ENCODE peak calls at places on chromosomes 2 and 18, in five cellular contexts. One of them, this sample, is unnamed.

GRCh38 chr2:222641336-222641735 is 14.6 kb downstream of the FARSB start:
- DNase-seq in Peyer's patch: no peak
- DNase-seq in suprapubic skin: no peak
- DNase-seq in A549: no peak
- DNase-seq in SK-N-SH: no peak
- DNase-seq in this sample: no peak

GRCh38 chr2:122132292-122132691 is 376.8 kb downstream of the TSN start:
- DNase-seq in Peyer's patch: no peak
- DNase-seq in suprapubic skin: no peak
- DNase-seq in A549: no peak
- DNase-seq in SK-N-SH: no peak
- DNase-seq in this sample: no peak

GRCh38 chr2:237731663-237732062 is 66.9 kb upstream of the RBM44 start:
- DNase-seq in Peyer's patch: peak; percentile 49
- DNase-seq in suprapubic skin: no peak
- DNase-seq in A549: peak; percentile 74
- DNase-seq in SK-N-SH: peak; percentile 64
- DNase-seq in this sample: no peak

GRCh38 chr2:64610456-64610855 is 43.3 kb downstream of the SERTAD2 start:
- DNase-seq in Peyer's patch: peak; percentile 25
- DNase-seq in suprapubic skin: no peak
- DNase-seq in A549: no peak
- DNase-seq in SK-N-SH: no peak
- DNase-seq in this sample: no peak

GRCh38 chr2:181949047-181949446 is 36.6 kb upstream of the PPP1R1C start:
- DNase-seq in Peyer's patch: no peak
- DNase-seq in suprapubic skin: no peak
- DNase-seq in A549: no peak
- DNase-seq in SK-N-SH: no peak
- DNase-seq in this sample: no peak

GRCh38 chr2:201406077-201406662 is 45.1 kb downstream of the TRAK2 start:
- DNase-seq in Peyer's patch: no peak
- DNase-seq in suprapubic skin: no peak
- DNase-seq in A549: no peak
- DNase-seq in SK-N-SH: no peak
- DNase-seq in this sample: no peak

GRCh38 chr2:180573951-180574350 is 406.5 kb upstream of the UBE2E3 start:
- DNase-seq in Peyer's patch: no peak
- DNase-seq in suprapubic skin: no peak
- DNase-seq in A549: peak; percentile 30
- DNase-seq in SK-N-SH: no peak
- DNase-seq in this sample: no peak

GRCh38 chr2:156800065-156800556 is 363.9 kb downstream of the GPD2 start:
- DNase-seq in Peyer's patch: no peak
- DNase-seq in suprapubic skin: no peak
- DNase-seq in A549: no peak
- DNase-seq in SK-N-SH: no peak
- DNase-seq in this sample: no peak

GRCh38 chr2:143635936-143636335 is 506.7 kb downstream of the ARHGAP15 start:
- DNase-seq in Peyer's patch: no peak
- DNase-seq in suprapubic skin: no peak
- DNase-seq in A549: no peak
- DNase-seq in SK-N-SH: no peak
- DNase-seq in this sample: no peak

GRCh38 chr2:18588802-18589201 is 567 bp downstream of the NT5C1B start:
- DNase-seq in Peyer's patch: no peak
- DNase-seq in suprapubic skin: no peak
- DNase-seq in A549: no peak
- DNase-seq in SK-N-SH: no peak
- DNase-seq in this sample: no peak

GRCh38 chr18:45670281-45670962 is 53.6 kb upstream of the SLC14A1 start:
- DNase-seq in Peyer's patch: peak; percentile 57
- DNase-seq in suprapubic skin: no peak
- DNase-seq in A549: no peak
- DNase-seq in SK-N-SH: no peak
- DNase-seq in this sample: no peak

GRCh38 chr2:112944971-112945370 is 32.8 kb upstream of the IL36G start:
- DNase-seq in Peyer's patch: no peak
- DNase-seq in suprapubic skin: no peak
- DNase-seq in A549: no peak
- DNase-seq in SK-N-SH: no peak
- DNase-seq in this sample: no peak

GRCh38 chr2:112942654-112943002 is 31.7 kb downstream of the IL37 start:
- DNase-seq in Peyer's patch: no peak
- DNase-seq in suprapubic skin: no peak
- DNase-seq in A549: no peak
- DNase-seq in SK-N-SH: no peak
- DNase-seq in this sample: no peak

GRCh38 chr2:112947374-112947773 is 30.4 kb upstream of the IL36G start:
- DNase-seq in Peyer's patch: no peak
- DNase-seq in suprapubic skin: no peak
- DNase-seq in A549: no peak
- DNase-seq in SK-N-SH: no peak
- DNase-seq in this sample: no peak

GRCh38 chr2:112949456-112949855 is 28.4 kb upstream of the IL36G start:
- DNase-seq in Peyer's patch: no peak
- DNase-seq in suprapubic skin: no peak
- DNase-seq in A549: no peak
- DNase-seq in SK-N-SH: no peak
- DNase-seq in this sample: no peak

GRCh38 chr2:112946086-112946485 is 31.7 kb upstream of the IL36G start:
- DNase-seq in Peyer's patch: no peak
- DNase-seq in suprapubic skin: no peak
- DNase-seq in A549: no peak
- DNase-seq in SK-N-SH: no peak
- DNase-seq in this sample: no peak
- TF ChIP-seq CTCF in Peyer's patch: no peak
- TF ChIP-seq CTCF in suprapubic skin: no peak
- TF ChIP-seq CTCF in A549: no peak
- TF ChIP-seq CTCF in SK-N-SH: no peak
- TF ChIP-seq CTCF in this sample: no peak

DNA sequence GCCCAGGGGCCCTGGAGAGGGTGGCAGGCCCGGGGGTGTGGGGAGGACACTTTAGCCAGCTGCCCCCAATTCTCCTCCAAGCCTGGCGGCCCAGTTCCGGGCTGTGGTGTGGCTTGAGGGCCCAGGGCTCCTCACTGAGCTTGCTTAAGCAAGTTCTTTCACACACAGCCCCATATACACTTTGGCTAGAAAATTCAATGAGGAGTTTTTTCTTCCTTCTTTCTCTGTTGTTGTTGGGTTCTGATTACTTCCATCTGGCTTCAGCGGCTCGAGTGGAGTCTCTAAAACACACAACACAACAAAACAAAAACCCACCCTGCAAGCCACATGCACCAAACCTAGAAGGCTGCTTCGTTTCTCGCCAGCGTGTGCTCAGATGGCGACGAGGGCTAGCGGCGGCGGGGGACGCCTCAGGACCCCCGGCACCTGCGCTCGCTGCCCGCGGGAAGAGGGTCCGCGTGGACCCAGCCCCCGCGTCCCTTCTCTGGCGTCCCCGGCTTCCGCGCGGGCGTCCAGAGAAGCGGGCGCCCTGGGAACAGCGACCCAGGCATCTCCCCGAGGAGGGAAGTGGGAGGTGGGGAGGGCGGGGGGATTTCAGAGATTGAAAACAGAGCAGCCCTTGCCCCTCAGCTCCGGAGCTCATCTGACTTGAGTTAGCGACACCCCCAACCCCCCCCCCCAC is 597 bp upstream of the GLI2 start:
- DNase-seq in Peyer's patch: peak; percentile 34
- DNase-seq in suprapubic skin: peak; percentile 80
- DNase-seq in A549: no peak
- DNase-seq in SK-N-SH: peak; percentile 66
- DNase-seq in this sample: no peak
- H3K4me3 ChIP-seq in Peyer's patch: no peak overlapping the region
- H3K4me3 ChIP-seq in suprapubic skin: peak overlapping the region; percentile 64
- H3K4me3 ChIP-seq in A549: peak overlapping the region; percentile 73
- H3K4me3 ChIP-seq in SK-N-SH: peak overlapping the region; percentile 80
- H3K4me3 ChIP-seq in this sample: peak overlapping the region; percentile 35

GRCh38 chr2:46040563-46041155 is 256.5 kb upstream of the EPAS1 start:
- DNase-seq in Peyer's patch: no peak
- DNase-seq in suprapubic skin: no peak
- DNase-seq in A549: no peak
- DNase-seq in SK-N-SH: no peak
- DNase-seq in this sample: no peak

GRCh38 chr2:46039543-46040303 is 257.5 kb upstream of the EPAS1 start:
- DNase-seq in Peyer's patch: no peak
- DNase-seq in suprapubic skin: no peak
- DNase-seq in A549: no peak
- DNase-seq in SK-N-SH: no peak
- DNase-seq in this sample: no peak

GRCh38 chr2:46041434-46041833 is 255.8 kb upstream of the EPAS1 start:
- DNase-seq in Peyer's patch: no peak
- DNase-seq in suprapubic skin: no peak
- DNase-seq in A549: peak; percentile 28
- DNase-seq in SK-N-SH: no peak
- DNase-seq in this sample: no peak

GRCh38 chr2:46042711-46043110 is 254.5 kb upstream of the EPAS1 start:
- DNase-seq in Peyer's patch: no peak
- DNase-seq in suprapubic skin: no peak
- DNase-seq in A549: no peak
- DNase-seq in SK-N-SH: no peak
- DNase-seq in this sample: no peak

GRCh38 chr2:46042207-46042637 is 255.0 kb upstream of the EPAS1 start:
- DNase-seq in Peyer's patch: no peak
- DNase-seq in suprapubic skin: no peak
- DNase-seq in A549: peak; percentile 43
- DNase-seq in SK-N-SH: no peak
- DNase-seq in this sample: no peak
- H3K27ac ChIP-seq in Peyer's patch: no peak overlapping the region
- H3K27ac ChIP-seq in suprapubic skin: no peak overlapping the region
- H3K27ac ChIP-seq in A549: no peak overlapping the region
- H3K27ac ChIP-seq in SK-N-SH: no peak overlapping the region
- H3K27ac ChIP-seq in this sample: no peak overlapping the region

DNA sequence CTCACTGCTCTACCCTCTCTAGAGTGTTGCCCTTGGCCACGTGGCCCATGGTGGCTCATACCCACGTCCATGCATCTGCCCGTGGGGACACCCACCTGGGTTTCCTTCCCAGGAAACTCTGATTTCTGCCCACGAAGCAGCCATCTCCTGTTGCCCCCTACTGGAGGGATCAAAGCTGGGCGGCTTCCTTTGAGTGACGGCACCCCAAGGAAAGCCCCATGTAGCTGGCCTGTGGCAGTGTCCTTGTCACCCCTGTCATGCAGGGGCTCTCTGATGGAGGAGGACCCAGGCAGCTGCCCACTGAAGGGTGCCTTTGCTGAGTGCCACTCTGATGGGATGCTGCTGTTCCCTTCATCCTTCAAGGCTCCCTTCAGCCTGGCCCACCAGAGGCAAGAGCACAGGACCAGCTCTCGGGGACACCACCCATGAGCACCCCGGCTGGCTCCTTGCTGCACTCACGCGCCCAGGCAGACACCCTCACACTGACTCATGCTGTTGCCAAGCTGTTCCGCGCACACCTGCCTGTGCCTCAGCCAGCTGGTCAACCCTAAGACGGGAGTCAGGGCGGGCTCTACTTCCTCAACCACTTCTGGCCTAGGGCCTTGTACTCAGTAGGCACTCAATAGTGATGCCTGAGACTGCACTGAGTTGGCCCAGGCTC is 101.1 kb downstream of the CTIF start:
- DNase-seq in Peyer's patch: no peak
- DNase-seq in suprapubic skin: peak; percentile 71
- DNase-seq in A549: no peak
- DNase-seq in SK-N-SH: no peak
- DNase-seq in this sample: peak; percentile 41
- TF ChIP-seq CTCF in Peyer's patch: no peak
- TF ChIP-seq CTCF in suprapubic skin: no peak
- TF ChIP-seq CTCF in A549: peak; percentile 9
- TF ChIP-seq CTCF in SK-N-SH: peak; percentile 46
- TF ChIP-seq CTCF in this sample: peak; percentile 72

DNA sequence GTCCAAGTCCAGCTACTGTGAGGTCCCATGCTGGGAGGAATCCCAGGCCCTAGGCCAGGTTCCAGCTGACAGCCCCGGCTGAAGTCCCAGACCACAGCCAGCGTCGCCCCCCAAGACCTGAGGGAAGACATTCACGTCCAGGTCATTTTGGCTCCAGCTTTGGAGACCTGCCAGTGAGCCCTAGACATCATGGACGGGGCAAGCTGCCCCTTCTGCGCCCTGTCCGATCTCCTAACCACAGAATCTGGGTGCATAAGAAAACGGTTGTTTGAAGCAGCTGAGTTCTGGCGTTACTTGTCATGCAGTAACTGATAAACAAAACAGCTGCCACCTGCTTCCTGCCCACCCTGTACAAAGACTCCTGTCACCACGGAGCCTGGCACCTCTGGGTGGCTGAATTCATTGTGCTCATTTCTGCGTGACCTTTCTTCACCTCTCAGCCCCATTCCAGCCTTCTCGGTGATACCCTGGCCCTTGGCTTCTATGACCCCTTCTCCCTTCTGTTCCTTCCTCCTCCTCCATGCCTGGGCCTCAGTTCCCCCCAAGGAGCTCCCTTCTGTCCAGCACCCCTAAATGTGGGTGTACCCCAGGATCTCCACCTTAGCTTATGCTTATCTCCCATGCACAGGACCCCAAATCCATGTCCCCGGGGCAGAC is 72.6 kb upstream of the SMAD7 start:
- DNase-seq in Peyer's patch: peak; percentile 70
- DNase-seq in suprapubic skin: peak; percentile 61
- DNase-seq in A549: no peak
- DNase-seq in SK-N-SH: no peak
- DNase-seq in this sample: peak; percentile 4
- H3K4me3 ChIP-seq in Peyer's patch: no peak overlapping the region
- H3K4me3 ChIP-seq in suprapubic skin: no peak overlapping the region
- H3K4me3 ChIP-seq in A549: no peak overlapping the region
- H3K4me3 ChIP-seq in SK-N-SH: no peak overlapping the region
- H3K4me3 ChIP-seq in this sample: no peak overlapping the region

DNA sequence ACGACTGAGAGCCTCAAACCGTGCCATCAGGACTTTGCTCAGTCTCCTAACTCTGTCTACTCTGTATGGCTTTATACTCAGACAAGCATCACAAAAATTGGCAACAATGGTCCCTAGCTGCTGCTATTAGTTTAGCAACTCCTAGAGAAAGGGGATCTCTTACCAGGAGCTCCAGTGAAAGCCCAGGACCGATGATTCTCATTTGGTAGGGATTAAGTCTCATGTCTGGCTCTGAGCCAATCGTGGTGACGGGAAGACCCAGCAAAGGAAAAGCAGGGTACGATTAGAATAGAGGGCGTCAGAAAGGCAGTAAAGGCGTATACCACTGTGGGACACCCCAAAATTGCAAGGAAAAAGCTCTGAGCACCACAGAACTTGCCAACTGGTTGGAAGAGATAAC is 129.5 kb downstream of the MTCL1 start:
- DNase-seq in Peyer's patch: no peak
- DNase-seq in suprapubic skin: no peak
- DNase-seq in A549: no peak
- DNase-seq in SK-N-SH: no peak
- DNase-seq in this sample: no peak
- H3K27ac ChIP-seq in Peyer's patch: no peak overlapping the region
- H3K27ac ChIP-seq in suprapubic skin: no peak overlapping the region
- H3K27ac ChIP-seq in A549: no peak overlapping the region
- H3K27ac ChIP-seq in SK-N-SH: no peak overlapping the region
- H3K27ac ChIP-seq in this sample: no peak overlapping the region

GRCh38 chr2:85134255-85135065 is 1.3 kb downstream of the TCF7L1 start:
- DNase-seq in Peyer's patch: no peak
- DNase-seq in suprapubic skin: no peak
- DNase-seq in A549: no peak
- DNase-seq in SK-N-SH: peak; percentile 39
- DNase-seq in this sample: no peak
- TF ChIP-seq CTCF in Peyer's patch: no peak
- TF ChIP-seq CTCF in suprapubic skin: no peak
- TF ChIP-seq CTCF in A549: no peak
- TF ChIP-seq CTCF in SK-N-SH: no peak
- TF ChIP-seq CTCF in this sample: no peak

This sample was measured in WERI-Rb-1.